ENCODE peak calls at places on chromosomes 6 and 20, in seven cellular contexts. One of them, this sample, is unnamed.

GRCh38 chr6:36936824-36937223 is 17.7 kb upstream of the PI16 start:
- DNase-seq in anterior cingulate cortex: no peak
- DNase-seq in NCI-H2029 treated with DMSO at 0.1 percent for 48 hours: no peak
- DNase-seq in cardiac muscle cell: no peak
- DNase-seq in RWPE1: no peak
- DNase-seq in fibroblast of pulmonary artery: no peak
- DNase-seq in stimulated activated CD4-positive, alpha-beta T cell treated with anti-CD3 and anti-CD28 coated beads, Interleukin-4, amount 100 ng/mL, for 24 hours: no peak
- DNase-seq in this sample: no peak

GRCh38 chr6:14622135-14622534 is 504.6 kb downstream of the CD83 start:
- DNase-seq in cardiac muscle cell: no peak
- DNase-seq in RWPE1: no peak
- DNase-seq in anterior cingulate cortex: no peak
- DNase-seq in NCI-H2029 treated with DMSO at 0.1 percent for 48 hours: no peak
- DNase-seq in stimulated activated CD4-positive, alpha-beta T cell treated with anti-CD3 and anti-CD28 coated beads, Interleukin-4, amount 100 ng/mL, for 24 hours: no peak
- DNase-seq in fibroblast of pulmonary artery: no peak
- DNase-seq in this sample: no peak

GRCh38 chr20:49324306-49324705 is 46.4 kb upstream of the ZNFX1 start:
- DNase-seq in RWPE1: no peak
- DNase-seq in cardiac muscle cell: no peak
- DNase-seq in NCI-H2029 treated with DMSO at 0.1 percent for 48 hours: no peak
- DNase-seq in fibroblast of pulmonary artery: no peak
- DNase-seq in stimulated activated CD4-positive, alpha-beta T cell treated with anti-CD3 and anti-CD28 coated beads, Interleukin-4, amount 100 ng/mL, for 24 hours: no peak
- DNase-seq in anterior cingulate cortex: no peak
- DNase-seq in this sample: no peak

GRCh38 chr6:151430886-151431285 is 21.0 kb downstream of the RMND1 start:
- DNase-seq in NCI-H2029 treated with DMSO at 0.1 percent for 48 hours: no peak
- DNase-seq in cardiac muscle cell: peak
- DNase-seq in stimulated activated CD4-positive, alpha-beta T cell treated with anti-CD3 and anti-CD28 coated beads, Interleukin-4, amount 100 ng/mL, for 24 hours: no peak
- DNase-seq in RWPE1: no peak
- DNase-seq in fibroblast of pulmonary artery: no peak
- DNase-seq in anterior cingulate cortex: no peak
- DNase-seq in this sample: no peak

GRCh38 chr6:51139841-51140462 is 321.3 kb downstream of the TFAP2B start:
- DNase-seq in fibroblast of pulmonary artery: no peak
- DNase-seq in cardiac muscle cell: no peak
- DNase-seq in NCI-H2029 treated with DMSO at 0.1 percent for 48 hours: no peak
- DNase-seq in anterior cingulate cortex: no peak
- DNase-seq in stimulated activated CD4-positive, alpha-beta T cell treated with anti-CD3 and anti-CD28 coated beads, Interleukin-4, amount 100 ng/mL, for 24 hours: no peak
- DNase-seq in RWPE1: no peak
- DNase-seq in this sample: no peak

GRCh38 chr20:40195742-40196141 is 493.3 kb downstream of the MAFB start:
- DNase-seq in fibroblast of pulmonary artery: no peak
- DNase-seq in RWPE1: no peak
- DNase-seq in NCI-H2029 treated with DMSO at 0.1 percent for 48 hours: no peak
- DNase-seq in cardiac muscle cell: no peak
- DNase-seq in anterior cingulate cortex: no peak
- DNase-seq in stimulated activated CD4-positive, alpha-beta T cell treated with anti-CD3 and anti-CD28 coated beads, Interleukin-4, amount 100 ng/mL, for 24 hours: no peak
- DNase-seq in this sample: no peak

GRCh38 chr6:155505560-155505959 is 49.9 kb upstream of the NOX3 start:
- DNase-seq in anterior cingulate cortex: no peak
- DNase-seq in fibroblast of pulmonary artery: no peak
- DNase-seq in cardiac muscle cell: no peak
- DNase-seq in NCI-H2029 treated with DMSO at 0.1 percent for 48 hours: no peak
- DNase-seq in RWPE1: no peak
- DNase-seq in stimulated activated CD4-positive, alpha-beta T cell treated with anti-CD3 and anti-CD28 coated beads, Interleukin-4, amount 100 ng/mL, for 24 hours: no peak
- DNase-seq in this sample: no peak

GRCh38 chr20:32672982-32673727 is 586 bp downstream of the C20orf203 start:
- DNase-seq in cardiac muscle cell: no peak
- DNase-seq in anterior cingulate cortex: no peak
- DNase-seq in RWPE1: no peak
- DNase-seq in fibroblast of pulmonary artery: no peak
- DNase-seq in stimulated activated CD4-positive, alpha-beta T cell treated with anti-CD3 and anti-CD28 coated beads, Interleukin-4, amount 100 ng/mL, for 24 hours: no peak
- DNase-seq in NCI-H2029 treated with DMSO at 0.1 percent for 48 hours: no peak
- DNase-seq in this sample: peak

GRCh38 chr6:367891-368630 is 23.5 kb upstream of the IRF4 start:
- DNase-seq in NCI-H2029 treated with DMSO at 0.1 percent for 48 hours: no peak
- DNase-seq in anterior cingulate cortex: no peak
- DNase-seq in stimulated activated CD4-positive, alpha-beta T cell treated with anti-CD3 and anti-CD28 coated beads, Interleukin-4, amount 100 ng/mL, for 24 hours: no peak
- DNase-seq in RWPE1: no peak
- DNase-seq in fibroblast of pulmonary artery: no peak
- DNase-seq in cardiac muscle cell: no peak
- DNase-seq in this sample: no peak

GRCh38 chr6:62974452-62974851 is 236.8 kb upstream of the FKBP1C start:
- DNase-seq in fibroblast of pulmonary artery: no peak
- DNase-seq in NCI-H2029 treated with DMSO at 0.1 percent for 48 hours: no peak
- DNase-seq in RWPE1: no peak
- DNase-seq in stimulated activated CD4-positive, alpha-beta T cell treated with anti-CD3 and anti-CD28 coated beads, Interleukin-4, amount 100 ng/mL, for 24 hours: no peak
- DNase-seq in anterior cingulate cortex: no peak
- DNase-seq in cardiac muscle cell: no peak
- DNase-seq in this sample: no peak

GRCh38 chr20:46230811-46231282 is 77.5 kb downstream of the CDH22 start:
- DNase-seq in fibroblast of pulmonary artery: peak
- DNase-seq in NCI-H2029 treated with DMSO at 0.1 percent for 48 hours: no peak
- DNase-seq in anterior cingulate cortex: no peak
- DNase-seq in stimulated activated CD4-positive, alpha-beta T cell treated with anti-CD3 and anti-CD28 coated beads, Interleukin-4, amount 100 ng/mL, for 24 hours: no peak
- DNase-seq in RWPE1: peak
- DNase-seq in cardiac muscle cell: peak
- DNase-seq in this sample: no peak

GRCh38 chr6:42375905-42376304 is 75.8 kb downstream of the TRERF1 start:
- DNase-seq in fibroblast of pulmonary artery: no peak
- DNase-seq in cardiac muscle cell: no peak
- DNase-seq in stimulated activated CD4-positive, alpha-beta T cell treated with anti-CD3 and anti-CD28 coated beads, Interleukin-4, amount 100 ng/mL, for 24 hours: no peak
- DNase-seq in anterior cingulate cortex: no peak
- DNase-seq in NCI-H2029 treated with DMSO at 0.1 percent for 48 hours: no peak
- DNase-seq in RWPE1: no peak
- DNase-seq in this sample: no peak

GRCh38 chr20:44945261-44945660 is 14.9 kb downstream of the TOMM34 start:
- DNase-seq in NCI-H2029 treated with DMSO at 0.1 percent for 48 hours: no peak
- DNase-seq in anterior cingulate cortex: no peak
- DNase-seq in cardiac muscle cell: no peak
- DNase-seq in fibroblast of pulmonary artery: no peak
- DNase-seq in stimulated activated CD4-positive, alpha-beta T cell treated with anti-CD3 and anti-CD28 coated beads, Interleukin-4, amount 100 ng/mL, for 24 hours: no peak
- DNase-seq in RWPE1: no peak
- DNase-seq in this sample: no peak

GRCh38 chr6:67952121-67952520 is 683.0 kb upstream of the ADGRB3 start:
- DNase-seq in fibroblast of pulmonary artery: peak
- DNase-seq in NCI-H2029 treated with DMSO at 0.1 percent for 48 hours: no peak
- DNase-seq in stimulated activated CD4-positive, alpha-beta T cell treated with anti-CD3 and anti-CD28 coated beads, Interleukin-4, amount 100 ng/mL, for 24 hours: no peak
- DNase-seq in anterior cingulate cortex: no peak
- DNase-seq in RWPE1: peak
- DNase-seq in cardiac muscle cell: no peak
- DNase-seq in this sample: no peak

GRCh38 chr6:90284236-90284744 is 12.4 kb downstream of the BACH2 start:
- DNase-seq in stimulated activated CD4-positive, alpha-beta T cell treated with anti-CD3 and anti-CD28 coated beads, Interleukin-4, amount 100 ng/mL, for 24 hours: peak
- DNase-seq in NCI-H2029 treated with DMSO at 0.1 percent for 48 hours: no peak
- DNase-seq in anterior cingulate cortex: no peak
- DNase-seq in fibroblast of pulmonary artery: peak
- DNase-seq in RWPE1: peak
- DNase-seq in cardiac muscle cell: no peak
- DNase-seq in this sample: no peak

GRCh38 chr6:137824502-137824879 is 42.6 kb upstream of the TNFAIP3 start:
- DNase-seq in NCI-H2029 treated with DMSO at 0.1 percent for 48 hours: no peak
- DNase-seq in anterior cingulate cortex: no peak
- DNase-seq in fibroblast of pulmonary artery: no peak
- DNase-seq in RWPE1: no peak
- DNase-seq in cardiac muscle cell: no peak
- DNase-seq in stimulated activated CD4-positive, alpha-beta T cell treated with anti-CD3 and anti-CD28 coated beads, Interleukin-4, amount 100 ng/mL, for 24 hours: no peak
- DNase-seq in this sample: no peak

GRCh38 chr6:42411431-42411830 is 40.3 kb downstream of the TRERF1 start:
- DNase-seq in cardiac muscle cell: no peak
- DNase-seq in NCI-H2029 treated with DMSO at 0.1 percent for 48 hours: no peak
- DNase-seq in anterior cingulate cortex: no peak
- DNase-seq in fibroblast of pulmonary artery: no peak
- DNase-seq in stimulated activated CD4-positive, alpha-beta T cell treated with anti-CD3 and anti-CD28 coated beads, Interleukin-4, amount 100 ng/mL, for 24 hours: no peak
- DNase-seq in RWPE1: no peak
- DNase-seq in this sample: no peak

GRCh38 chr20:53922901-53923314 is 147.5 kb downstream of the BCAS1 start:
- DNase-seq in fibroblast of pulmonary artery: no peak
- DNase-seq in NCI-H2029 treated with DMSO at 0.1 percent for 48 hours: no peak
- DNase-seq in anterior cingulate cortex: no peak
- DNase-seq in RWPE1: no peak
- DNase-seq in cardiac muscle cell: no peak
- DNase-seq in stimulated activated CD4-positive, alpha-beta T cell treated with anti-CD3 and anti-CD28 coated beads, Interleukin-4, amount 100 ng/mL, for 24 hours: no peak
- DNase-seq in this sample: no peak

GRCh38 chr6:2245103-2245953 is at the start of gene GMDS:
- DNase-seq in stimulated activated CD4-positive, alpha-beta T cell treated with anti-CD3 and anti-CD28 coated beads, Interleukin-4, amount 100 ng/mL, for 24 hours: peak
- DNase-seq in anterior cingulate cortex: peak
- DNase-seq in fibroblast of pulmonary artery: peak
- DNase-seq in RWPE1: peak
- DNase-seq in cardiac muscle cell: peak
- DNase-seq in NCI-H2029 treated with DMSO at 0.1 percent for 48 hours: peak
- DNase-seq in this sample: peak

GRCh38 chr6:41492261-41492891 is 53.8 kb upstream of the FOXP4 start:
- DNase-seq in stimulated activated CD4-positive, alpha-beta T cell treated with anti-CD3 and anti-CD28 coated beads, Interleukin-4, amount 100 ng/mL, for 24 hours: no peak
- DNase-seq in RWPE1: no peak
- DNase-seq in anterior cingulate cortex: no peak
- DNase-seq in cardiac muscle cell: no peak
- DNase-seq in fibroblast of pulmonary artery: no peak
- DNase-seq in NCI-H2029 treated with DMSO at 0.1 percent for 48 hours: no peak
- DNase-seq in this sample: no peak

GRCh38 chr6:39086294-39086693 is 28.7 kb downstream of the SAYSD1 start:
- DNase-seq in RWPE1: no peak
- DNase-seq in stimulated activated CD4-positive, alpha-beta T cell treated with anti-CD3 and anti-CD28 coated beads, Interleukin-4, amount 100 ng/mL, for 24 hours: peak
- DNase-seq in fibroblast of pulmonary artery: no peak
- DNase-seq in anterior cingulate cortex: no peak
- DNase-seq in cardiac muscle cell: no peak
- DNase-seq in NCI-H2029 treated with DMSO at 0.1 percent for 48 hours: no peak
- DNase-seq in this sample: no peak

GRCh38 chr20:62887147-62887859 is 25.7 kb upstream of the TCFL5 start:
- DNase-seq in cardiac muscle cell: peak
- DNase-seq in stimulated activated CD4-positive, alpha-beta T cell treated with anti-CD3 and anti-CD28 coated beads, Interleukin-4, amount 100 ng/mL, for 24 hours: no peak
- DNase-seq in RWPE1: peak
- DNase-seq in fibroblast of pulmonary artery: peak
- DNase-seq in anterior cingulate cortex: no peak
- DNase-seq in NCI-H2029 treated with DMSO at 0.1 percent for 48 hours: peak
- DNase-seq in this sample: peak

This sample was measured in SHP77 treated with DMSO at 0.1 percent for 48 hours.